ENCODE peak calls at places on chromosomes 12 and 14, in eight cellular contexts. T, P, N, F, G, D, U and J are unnamed samples.

GRCh38 chr12:89825591-89826449 is 117.2 kb upstream of the ATP2B1 start:
- DNase-seq in T (peak; percentile 77), P (no peak), N (no peak), F (peak; percentile 33), G (no peak), D (peak; percentile 51), U (no peak), J (no peak)

GRCh38 chr12:58731096-58731495 is 189.2 kb downstream of the LRIG3 start:
- DNase-seq in T (no peak), P (no peak), N (no peak), F (no peak), G (no peak), D (no peak), U (no peak), J (no peak)

GRCh38 chr12:56010112-56010570 is 10.7 kb upstream of the IKZF4 start:
- DNase-seq in T (no peak), P (no peak), N (no peak), F (no peak), G (no peak), D (no peak), U (no peak), J (no peak)

GRCh38 chr14:104423224-104423681 is 156.3 kb upstream of the C14orf180 start:
- DNase-seq in T (no peak), P (no peak), N (no peak), F (no peak), G (no peak), D (no peak), U (no peak), J (no peak)

GRCh38 chr14:51957950-51958349 is 31.4 kb upstream of the RTRAF start:
- DNase-seq in T (no peak), P (no peak), N (no peak), F (peak; percentile 15), G (no peak), D (no peak), U (no peak), J (no peak)

GRCh38 chr12:15629108-15629507 is 160.1 kb downstream of the EPS8 start:
- DNase-seq in T (peak; percentile 97), P (peak; percentile 93), N (peak; percentile 71), F (peak; percentile 83), G (no peak), D (peak; percentile 22), U (no peak), J (peak; percentile 71)

GRCh38 chr12:107360472-107360871 is 267.1 kb upstream of the CRY1 start:
- DNase-seq in T (no peak), P (no peak), N (no peak), F (no peak), G (no peak), D (no peak), U (no peak), J (no peak)

GRCh38 chr12:57632369-57632897 is 568 bp downstream of the B4GALNT1 start:
- DNase-seq in T (peak; percentile 32), P (no peak), N (no peak), F (peak; percentile 48), G (peak; percentile 16), D (peak; percentile 63), U (no peak), J (no peak)